ENCODE peak calls at places on chromosomes 4 and X, in five cellular contexts. Y is cardiac muscle cell, Q is tibial artery, J is astrocyte, L is lower lobe of right lung. Z is an unnamed sample.

GRCh38 chrX:71545364-71545763 is 12.5 kb downstream of the OGT start:
- DNase-seq in Q (no peak), J (no peak), Y (no peak), L (no peak), Z (no peak)

GRCh38 chr4:183422962-183423653 is 21.3 kb upstream of the CDKN2AIP start:
- DNase-seq in Q (no peak), L (no peak), Y (no peak), J (peak; percentile 67), Z (peak; percentile 64)

GRCh38 chr4:77154074-77154473 is 2.9 kb upstream of the CCNG2 start:
- DNase-seq in Y (no peak), J (no peak), L (no peak), Q (no peak), Z (no peak)

GRCh38 chr4:78845469-78845868 is 69.3 kb downstream of the BMP2K start:
- DNase-seq in J (no peak), Q (no peak), Y (no peak), L (no peak), Z (no peak)

GRCh38 chr4:74374561-74375327 is 9.8 kb downstream of the EREG start:
- DNase-seq in L (peak; percentile 90), Q (no peak), Y (no peak), J (peak; percentile 78), Z (peak; percentile 96)

GRCh38 chrX:1576201-1577101 is 15.0 kb upstream of the AKAP17A start:
- DNase-seq in Q (no peak), J (no peak), L (no peak), Y (no peak), Z (no peak)

GRCh38 chr4:153564630-153565525 is 98.7 kb downstream of the TMEM131L start:
- DNase-seq in Q (no peak), L (no peak), Y (no peak), J (peak; percentile 48), Z (peak; percentile 45)

GRCh38 chrX:38189431-38190128 is 31.1 kb downstream of the SRPX start:
- DNase-seq in Q (no peak), L (no peak), J (no peak), Y (no peak), Z (no peak)

GRCh38 chrX:150035531-150035930 is 97.2 kb upstream of the EOLA2 start:
- DNase-seq in L (no peak), Q (no peak), Y (no peak), J (no peak), Z (peak; percentile 40)

GRCh38 chr4:58163172-58163571 is 1053.0 kb upstream of the IGFBP7 start:
- DNase-seq in Q (peak; percentile 66), L (no peak), J (no peak), Y (no peak), Z (no peak)

GRCh38 chr4:127844605-127845116 is 36.0 kb upstream of the PLK4 start:
- DNase-seq in J (peak; percentile 22), Y (no peak), L (no peak), Q (no peak), Z (no peak)

GRCh38 chr4:32340591-32340990 is 1620.4 kb downstream of the PCDH7 start:
- DNase-seq in Q (no peak), Y (no peak), J (no peak), L (no peak), Z (no peak)

GRCh38 chr4:130099159-130099558 is 1003.2 kb downstream of the C4orf33 start:
- DNase-seq in Q (no peak), Y (no peak), J (no peak), L (no peak), Z (no peak)

GRCh38 chrX:77003956-77004355 is 443.2 kb upstream of the FGF16 start:
- DNase-seq in Q (no peak), L (no peak), Y (no peak), J (peak; percentile 80), Z (no peak)

GRCh38 chr4:95594629-95595028 is 45.9 kb upstream of the UNC5C start:
- DNase-seq in Y (no peak), Q (no peak), J (no peak), L (no peak), Z (no peak)

GRCh38 chrX:118975831-118976598 is 1.6 kb downstream of the LONRF3 start:
- DNase-seq in L (peak; percentile 90), J (no peak), Y (peak; percentile 10), Q (peak; percentile 94), Z (no peak)

GRCh38 chrX:153226344-153227190 is 47.5 kb downstream of the MAGEA1 start:
- DNase-seq in L (peak; percentile 86), Y (peak; percentile 53), Q (no peak), J (peak; percentile 20), Z (peak; percentile 5)

GRCh38 chrX:1106478-1107210 is 105.8 kb downstream of the CRLF2 start:
- DNase-seq in L (no peak), Q (peak; percentile 28), J (no peak), Y (no peak), Z (no peak)

GRCh38 chr4:153114771-153115321 is 89.4 kb upstream of the TRIM2 start:
- DNase-seq in Y (no peak), L (no peak), J (peak; percentile 86), Q (no peak), Z (peak; percentile 13)

GRCh38 chrX:110454336-110454735 is 95.7 kb downstream of the RTL9 start:
- DNase-seq in Y (no peak), J (no peak), Q (no peak), L (no peak), Z (no peak)

GRCh38 chrX:26026179-26026578 is 112.0 kb upstream of the MAGEB18 start:
- DNase-seq in J (no peak), L (no peak), Y (no peak), Q (no peak), Z (no peak)

GRCh38 chr4:75637176-75637575 is 6.8 kb upstream of the CDKL2 start:
- DNase-seq in J (peak; percentile 44), Q (no peak), L (no peak), Y (no peak), Z (peak; percentile 23)

GRCh38 chr4:52376107-52376704 is 282.9 kb downstream of the USP46 start:
- DNase-seq in J (peak; percentile 13), Y (peak; percentile 73), Q (no peak), L (no peak), Z (peak; percentile 17)

GRCh38 chrX:148552775-148553174 is 52.4 kb downstream of the AFF2 start:
- DNase-seq in J (no peak), Q (no peak), Y (no peak), L (no peak), Z (no peak)

GRCh38 chr4:89324671-89325070 is 17.1 kb upstream of the GPRIN3 start:
- DNase-seq in L (no peak), Y (no peak), J (peak; percentile 43), Q (no peak), Z (no peak)

GRCh38 chr4:86594559-86595425 is 677 bp downstream of the PTPN13 start:
- DNase-seq in Y (peak; percentile 72), Q (peak; percentile 65), L (peak; percentile 58), J (peak; percentile 85), Z (peak; percentile 89)

GRCh38 chr4:79197275-79198009 is 128.4 kb downstream of the NAA11 start:
- DNase-seq in J (no peak), Y (no peak), Q (no peak), L (no peak), Z (no peak)

GRCh38 chrX:40622741-40623536 is at the start of gene MPC1L:
- DNase-seq in J (no peak), L (no peak), Q (no peak), Y (no peak), Z (no peak)

GRCh38 chrX:7085879-7086278 is 61.6 kb upstream of the STS start:
- DNase-seq in L (no peak), J (no peak), Y (no peak), Q (no peak), Z (no peak)

GRCh38 chr4:77827343-77827742 is 8.2 kb upstream of the CNOT6L start:
- DNase-seq in L (no peak), Q (no peak), Y (no peak), J (no peak), Z (no peak)

DNA sequence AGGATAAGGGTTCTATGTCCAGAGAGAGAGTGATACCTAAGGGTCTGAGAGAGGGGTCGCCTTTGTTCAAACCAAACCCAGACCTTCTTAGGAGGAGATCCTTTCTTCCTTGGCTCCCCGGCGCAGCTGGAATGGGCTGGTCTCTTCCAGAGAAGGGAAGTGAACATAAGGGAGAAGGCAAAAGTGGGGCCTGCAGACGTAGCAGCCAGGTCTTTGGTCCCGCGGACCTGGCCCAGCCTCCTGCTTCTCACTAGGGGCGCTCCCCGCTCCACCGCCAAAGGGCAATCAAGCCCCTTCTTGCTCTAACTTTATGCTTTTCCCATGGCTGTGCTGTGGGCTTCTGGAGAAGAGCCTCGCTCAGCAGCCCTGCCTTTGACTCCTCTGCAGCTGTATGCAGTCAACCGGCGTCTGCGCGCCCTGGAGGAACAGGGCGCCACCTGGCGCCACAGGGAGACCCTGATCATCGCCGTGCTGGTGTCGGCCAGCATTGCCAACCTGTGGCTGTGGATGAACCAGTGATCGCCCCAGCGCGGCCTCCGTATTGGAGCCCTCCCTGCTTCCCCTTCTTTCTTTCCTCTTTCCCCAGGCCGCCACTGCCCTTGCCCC is 6.5 kb downstream of the FATE1 start:
- DNase-seq in L (no peak), J (no peak), Q (peak; percentile 31), Y (peak; percentile 73), Z (no peak)
- TF ChIP-seq CTCF in L (no peak), J (no peak), Q (no peak), Y (peak; percentile 46), Z (no peak)

GRCh38 chr4:7158991-7159390 is 33.3 kb upstream of the SORCS2 start:
- DNase-seq in Q (peak; percentile 41), L (no peak), J (no peak), Y (no peak), Z (no peak)

GRCh38 chr4:7160951-7161440 is 31.3 kb upstream of the SORCS2 start:
- DNase-seq in L (no peak), Y (no peak), Q (peak; percentile 41), J (no peak), Z (no peak)

GRCh38 chr4:7159923-7160322 is 32.4 kb upstream of the SORCS2 start:
- DNase-seq in Q (no peak), Y (no peak), J (no peak), L (no peak), Z (no peak)

GRCh38 chr4:7160439-7160838 is 31.9 kb upstream of the SORCS2 start:
- DNase-seq in Y (no peak), L (no peak), Q (peak; percentile 61), J (no peak), Z (no peak)

GRCh38 chr4:7161721-7162214 is 30.6 kb upstream of the SORCS2 start:
- DNase-seq in J (peak; percentile 73), Y (no peak), Q (peak; percentile 73), L (no peak), Z (no peak)
- TF ChIP-seq CTCF in J (no peak), Y (no peak), Q (no peak), L (no peak), Z (no peak)

GRCh38 chrX:45749375-45749774 is 548.7 kb upstream of the DIPK2B start:
- DNase-seq in Y (no peak), L (no peak), J (no peak), Q (no peak), Z (no peak)
- TF ChIP-seq CTCF in Y (peak; percentile 44), L (no peak), J (peak; percentile 24), Q (peak; percentile 19), Z (peak; percentile 53)

GRCh38 chr4:151674804-151675290 is 86.0 kb downstream of the GATB start:
- DNase-seq in L (peak; percentile 63), Q (peak; percentile 71), J (peak; percentile 56), Y (peak; percentile 78), Z (no peak)
- TF ChIP-seq CTCF in L (no peak), Q (peak; percentile 30), J (no peak), Y (no peak), Z (no peak)

GRCh38 chrX:23554304-23554703 is 113.0 kb upstream of the PRDX4 start:
- DNase-seq in L (no peak), J (peak; percentile 30), Q (no peak), Y (peak; percentile 64), Z (peak; percentile 21)
- TF ChIP-seq CTCF in L (peak; percentile 33), J (peak; percentile 50), Q (peak; percentile 48), Y (peak; percentile 52), Z (peak; percentile 74)

Z was measured in HFFc6.